ENCODE peak calls at places on chromosomes 4 and X, in four cellular contexts. I, R, Q and L are unnamed samples.

GRCh38 chr4:67861513-67861912 is 22.3 kb downstream of the TMPRSS11D start:
- DNase-seq in I (no peak), Q (no peak), R (no peak), L (no peak)

GRCh38 chr4:22607382-22607781 is 85.4 kb upstream of the GBA3 start:
- DNase-seq in Q (peak; percentile 12), I (peak; percentile 87), R (peak; percentile 70), L (peak; percentile 44)

GRCh38 chr4:82394896-82395295 is 21.1 kb upstream of the HNRNPD start:
- DNase-seq in I (no peak), R (no peak), Q (no peak), L (no peak)

GRCh38 chrX:1283750-1284149 is 15.1 kb downstream of the CSF2RA start:
- DNase-seq in Q (no peak), R (no peak), I (no peak), L (no peak)

GRCh38 chrX:10574663-10575062 is 45.7 kb downstream of the MID1 start:
- DNase-seq in I (no peak), R (no peak), Q (no peak), L (no peak)

GRCh38 chrX:151753313-151754041 is 18.9 kb downstream of the CNGA2 start:
- DNase-seq in R (peak; percentile 20), I (peak; percentile 74), Q (peak; percentile 51), L (no peak)

GRCh38 chrX:150475466-150475865 is 93.0 kb upstream of the MTM1 start:
- DNase-seq in R (no peak), Q (no peak), I (no peak), L (no peak)

GRCh38 chrX:15903186-15903681 is 48.6 kb upstream of the AP1S2 start:
- DNase-seq in Q (no peak), R (peak; percentile 36), I (no peak), L (no peak)

GRCh38 chr4:167023359-167023925 is 210.9 kb downstream of the SPOCK3 start:
- DNase-seq in Q (no peak), I (no peak), R (no peak), L (no peak)

GRCh38 chr4:74437866-74438265 is 7.1 kb upstream of the AREG start:
- DNase-seq in Q (no peak), I (no peak), R (no peak), L (no peak)

GRCh38 chr4:177051473-177052060 is 258.1 kb upstream of the NEIL3 start:
- DNase-seq in I (peak; percentile 66), R (peak; percentile 45), Q (no peak), L (no peak)

GRCh38 chrX:34918856-34919255 is 23.7 kb upstream of the FAM47B start:
- DNase-seq in Q (no peak), R (no peak), I (peak; percentile 27), L (no peak)

GRCh38 chr4:131566026-131566425 is 1583.1 kb upstream of the PCDH10 start:
- DNase-seq in I (no peak), R (no peak), Q (no peak), L (no peak)

GRCh38 chrX:103330601-103331397 is 760 bp downstream of the TCEAL7 start:
- DNase-seq in Q (no peak), R (no peak), I (no peak), L (no peak)

GRCh38 chr4:1775731-1776500 is 17.2 kb upstream of the FGFR3 start:
- DNase-seq in Q (no peak), R (no peak), I (no peak), L (no peak)

GRCh38 chrX:133649659-133650058 is 234.4 kb upstream of the GPC4 start:
- DNase-seq in R (no peak), Q (no peak), I (no peak), L (no peak)
- TF ChIP-seq CTCF in R (no peak), Q (no peak), I (no peak), L (no peak)

GRCh38 chr4:102022343-102022742 is 231.8 kb downstream of the BANK1 start:
- DNase-seq in R (no peak), Q (no peak), I (no peak), L (no peak)

GRCh38 chr4:102027961-102028360 is 237.4 kb downstream of the BANK1 start:
- DNase-seq in Q (no peak), I (no peak), R (no peak), L (no peak)
- TF ChIP-seq CTCF in Q (no peak), I (no peak), R (no peak), L (no peak)

DNA sequence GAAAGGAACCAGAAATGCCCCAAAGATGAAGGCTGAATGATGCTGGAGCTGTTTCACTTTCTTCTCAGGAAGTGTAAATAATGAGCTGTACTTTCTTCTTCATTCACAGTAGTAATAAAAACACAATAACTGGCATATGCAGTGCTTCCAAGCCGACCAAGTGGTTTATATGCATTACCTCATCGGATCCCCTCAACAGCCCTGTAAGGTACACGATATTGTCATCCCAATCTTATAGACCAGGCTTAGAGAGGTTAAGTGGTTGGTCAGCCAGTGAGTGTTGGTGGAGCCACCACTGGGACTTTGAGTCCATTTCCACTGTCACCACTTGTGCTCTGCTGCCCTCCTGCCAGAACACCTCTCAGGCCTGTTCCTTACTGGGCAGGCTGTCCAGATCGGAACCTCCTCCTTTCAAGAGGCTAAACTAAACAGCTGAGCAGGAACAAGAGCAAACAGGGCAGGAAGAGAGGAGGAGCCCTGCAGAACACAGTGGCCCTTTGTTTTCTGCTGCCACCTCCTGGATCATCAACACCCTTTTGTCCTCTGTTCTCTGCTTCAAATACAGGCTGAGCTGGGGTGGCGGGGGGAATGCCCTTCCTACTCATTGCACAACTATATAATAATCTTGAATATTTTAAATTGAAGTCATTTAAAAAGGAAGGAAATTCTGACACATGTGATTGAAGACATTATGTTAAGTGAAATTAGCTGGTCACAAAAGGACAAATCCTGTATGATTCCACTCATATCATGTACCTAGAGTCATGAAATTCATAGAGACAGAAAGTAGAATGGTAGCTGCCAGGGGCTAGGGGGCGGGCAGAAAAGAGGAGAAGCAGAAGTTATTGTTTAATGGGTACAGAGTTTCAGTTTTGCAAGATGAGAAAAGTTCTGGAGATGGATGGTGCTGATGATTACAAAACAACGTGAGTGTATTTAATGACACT is 112.5 kb upstream of the ATP6AP2 start:
- DNase-seq in I (peak; percentile 66), R (peak; percentile 73), Q (no peak), L (no peak)
- TF ChIP-seq CTCF in I (peak; percentile 78), R (no peak), Q (peak; percentile 29), L (peak; percentile 19)

DNA sequence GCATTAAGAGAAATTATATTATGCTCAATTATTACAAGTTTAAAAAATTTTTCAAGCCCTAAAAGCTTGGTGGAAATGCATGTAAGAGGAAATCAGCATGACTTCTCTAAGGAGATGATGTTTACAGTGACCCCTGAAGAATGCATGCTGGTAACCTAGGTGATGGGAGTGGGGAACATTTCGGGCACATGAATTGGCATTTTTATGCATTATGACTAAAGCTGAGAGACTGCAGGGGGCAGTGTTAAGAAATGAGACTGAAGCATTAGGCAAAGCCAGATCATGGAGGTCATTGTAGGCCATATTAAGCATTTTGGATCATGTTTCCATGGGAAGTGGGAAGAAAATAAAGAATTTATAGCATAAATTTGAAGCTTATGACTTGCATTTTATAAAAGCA is 421.3 kb downstream of the FAT4 start:
- DNase-seq in Q (no peak), I (no peak), R (no peak), L (no peak)
- TF ChIP-seq CTCF in Q (no peak), I (peak; percentile 22), R (no peak), L (no peak)

DNA sequence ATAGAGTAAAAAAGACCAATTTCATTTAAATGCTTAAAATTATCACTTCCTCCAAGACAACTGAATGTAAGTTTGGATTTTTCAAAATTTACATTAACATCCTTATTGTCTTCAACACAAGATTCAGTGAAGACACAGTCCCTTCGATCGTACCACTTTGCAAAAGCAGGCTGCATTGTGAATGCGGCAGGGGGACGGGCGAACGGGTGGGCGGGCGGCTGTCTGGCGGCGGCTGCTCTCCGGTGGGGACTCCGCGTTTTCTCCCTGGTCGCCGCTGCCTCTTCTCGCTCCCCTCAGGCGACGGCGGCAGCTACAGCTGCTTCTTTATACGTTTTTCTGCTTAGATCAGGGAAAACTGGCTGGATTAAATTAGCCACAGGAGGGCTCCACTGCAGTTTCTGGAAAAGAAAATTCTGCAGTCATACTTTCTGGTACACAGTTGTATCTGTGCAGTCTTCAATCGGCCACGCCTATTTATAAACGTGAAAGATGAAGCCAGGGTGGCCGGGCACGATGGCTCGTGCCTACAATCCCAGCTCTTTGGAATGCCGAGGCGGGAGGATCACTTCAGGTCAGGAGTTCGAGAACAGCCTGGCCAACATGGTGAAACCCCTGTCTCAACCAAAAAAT is 33.9 kb upstream of the HPF1 start:
- DNase-seq in I (peak; percentile 80), R (peak; percentile 48), Q (peak; percentile 39), L (no peak)
- TF ChIP-seq CTCF in I (peak; percentile 59), R (no peak), Q (peak; percentile 66), L (no peak)